ENCODE peak calls at places on chromosome 2, in five cellular contexts. T is left lung; O is CD8-positive, alpha-beta memory T cell; R is cardiac muscle cell; Z is heart left ventricle. C is an unnamed sample.

GRCh38 chr2:152334701-152335015 is 316 bp upstream of the FMNL2 start:
- DNase-seq in T (no peak), O (no peak), R (no peak), Z (no peak), C (no peak)

GRCh38 chr2:72325592-72326422 is 178.1 kb upstream of the CYP26B1 start:
- DNase-seq in T (no peak), O (no peak), R (peak; percentile 35), Z (no peak), C (no peak)

GRCh38 chr2:230557056-230557455 is 141.1 kb downstream of the SP100 start:
- DNase-seq in T (no peak), O (no peak), R (no peak), Z (no peak), C (no peak)

GRCh38 chr2:172725741-172726140 is 9.9 kb upstream of the RAPGEF4 start:
- DNase-seq in T (no peak), O (no peak), R (no peak), Z (no peak), C (no peak)

GRCh38 chr2:120436885-120437603 is 91.1 kb downstream of the INHBB start:
- DNase-seq in T (no peak), O (no peak), R (peak; percentile 29), Z (no peak), C (no peak)

GRCh38 chr2:130728007-130728454 is 839 bp upstream of the GPR148 start:
- DNase-seq in T (no peak), O (no peak), R (peak; percentile 21), Z (peak; percentile 37), C (no peak)

GRCh38 chr2:75548036-75548573 is 12.6 kb downstream of the EVA1A start:
- DNase-seq in T (no peak), O (no peak), R (no peak), Z (peak; percentile 32), C (no peak)

GRCh38 chr2:203476881-203477280 is 58.2 kb downstream of the RAPH1 start:
- DNase-seq in T (no peak), O (no peak), R (no peak), Z (no peak), C (no peak)

GRCh38 chr2:103945083-103945482 is 908.8 kb upstream of the POU3F3 start:
- DNase-seq in T (no peak), O (no peak), R (no peak), Z (no peak), C (no peak)

GRCh38 chr2:201132518-201132917 is 16.6 kb downstream of the CFLAR start:
- DNase-seq in T (no peak), O (no peak), R (no peak), Z (no peak), C (no peak)

GRCh38 chr2:189580267-189580661 is 322 bp downstream of the SLC40A1 start:
- DNase-seq in T (peak; percentile 43), O (no peak), R (peak; percentile 22), Z (peak; percentile 64), C (peak; percentile 72)

GRCh38 chr2:27664622-27665363 is 1.1 kb downstream of the SLC4A1AP start:
- DNase-seq in T (no peak), O (no peak), R (no peak), Z (no peak), C (no peak)

GRCh38 chr2:175844169-175844568 is 157.9 kb downstream of the LNPK start:
- DNase-seq in T (no peak), O (no peak), R (peak; percentile 7), Z (no peak), C (no peak)

GRCh38 chr2:20353597-20353996 is 3.0 kb upstream of the PUM2 start:
- DNase-seq in T (no peak), O (no peak), R (no peak), Z (no peak), C (no peak)

GRCh38 chr2:215607790-215608189 is 171.9 kb upstream of the FN1 start:
- DNase-seq in T (no peak), O (no peak), R (peak; percentile 50), Z (no peak), C (no peak)

GRCh38 chr2:140990416-140990815 is 1140.4 kb downstream of the LRP1B start:
- DNase-seq in T (no peak), O (no peak), R (peak; percentile 25), Z (no peak), C (no peak)

GRCh38 chr2:226995625-226996041 is 159.8 kb downstream of the RHBDD1 start:
- DNase-seq in T (no peak), O (no peak), R (peak; percentile 86), Z (peak; percentile 45), C (peak; percentile 65)

GRCh38 chr2:122101319-122101718 is 345.9 kb downstream of the TSN start:
- DNase-seq in T (no peak), O (no peak), R (no peak), Z (no peak), C (no peak)

GRCh38 chr2:135744761-135745314 is 3.2 kb downstream of the UBXN4 start:
- DNase-seq in T (no peak), O (no peak), R (peak; percentile 11), Z (no peak), C (no peak)

GRCh38 chr2:215436705-215437570 is 1.1 kb upstream of the FN1 start:
- DNase-seq in T (no peak), O (no peak), R (peak; percentile 68), Z (no peak), C (no peak)

GRCh38 chr2:45830322-45830721 is 178.8 kb downstream of the PRKCE start:
- DNase-seq in T (no peak), O (no peak), R (no peak), Z (no peak), C (no peak)

GRCh38 chr2:159101755-159102489 is 133.5 kb downstream of the TANC1 start:
- DNase-seq in T (no peak), O (no peak), R (no peak), Z (no peak), C (no peak)

GRCh38 chr2:190864375-190864774 is 16.2 kb upstream of the GLS start:
- DNase-seq in T (no peak), O (no peak), R (peak; percentile 36), Z (no peak), C (no peak)

GRCh38 chr2:134988994-134989605 is 58.1 kb downstream of the MAP3K19 start:
- DNase-seq in T (no peak), O (no peak), R (peak; percentile 61), Z (no peak), C (no peak)

GRCh38 chr2:20232837-20233207 is 7.9 kb upstream of the SDC1 start:
- DNase-seq in T (no peak), O (no peak), R (no peak), Z (no peak), C (no peak)

GRCh38 chr2:197208841-197209240 is 101.7 kb downstream of the ANKRD44 start:
- DNase-seq in T (no peak), O (no peak), R (no peak), Z (no peak), C (no peak)
- H3K4me3 ChIP-seq in T (no peak overlapping the region), O (peak overlapping the region; percentile 21), R (no peak overlapping the region), Z (no peak overlapping the region), C (no peak overlapping the region)

GRCh38 chr2:33241072-33241471 is 235.4 kb upstream of the RASGRP3 start:
- DNase-seq in T (no peak), O (no peak), R (no peak), Z (no peak), C (no peak)
- H3K4me1 ChIP-seq in T (no peaks in the 10 kb centered on the region), O (no peaks in the 10 kb centered on the region), R (peaks cover 8% of the 10 kb centered on the region), Z (peaks cover 3% of the 10 kb centered on the region), C (no peaks in the 10 kb centered on the region)

DNA sequence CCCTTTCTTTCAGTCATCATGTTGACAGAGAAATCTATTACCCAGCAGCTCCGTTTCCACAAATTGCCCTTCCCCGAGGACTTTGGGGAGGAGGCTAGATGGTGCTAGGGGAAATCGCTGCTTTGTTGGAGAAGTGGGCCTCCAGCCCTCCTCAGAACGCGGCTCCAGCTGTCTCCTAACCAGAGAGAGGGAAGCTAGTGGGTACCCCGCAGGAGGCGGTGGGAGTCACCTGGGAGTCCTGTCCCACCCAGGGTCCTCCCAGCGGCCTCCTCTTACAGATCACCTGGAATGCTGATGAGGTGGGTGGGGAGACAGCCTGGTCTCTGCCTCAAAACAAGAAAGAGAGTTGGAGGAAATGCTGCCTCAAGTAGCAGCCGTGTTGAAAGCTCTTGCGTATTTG is 130.8 kb upstream of the MYCN start:
- DNase-seq in T (no peak), O (no peak), R (no peak), Z (no peak), C (no peak)
- H3K9me3 ChIP-seq in T (no peaks in the 10 kb centered on the region), O (no peaks in the 10 kb centered on the region), R (no peaks in the 10 kb centered on the region), Z (no peaks in the 10 kb centered on the region), C (no peaks in the 10 kb centered on the region)

DNA sequence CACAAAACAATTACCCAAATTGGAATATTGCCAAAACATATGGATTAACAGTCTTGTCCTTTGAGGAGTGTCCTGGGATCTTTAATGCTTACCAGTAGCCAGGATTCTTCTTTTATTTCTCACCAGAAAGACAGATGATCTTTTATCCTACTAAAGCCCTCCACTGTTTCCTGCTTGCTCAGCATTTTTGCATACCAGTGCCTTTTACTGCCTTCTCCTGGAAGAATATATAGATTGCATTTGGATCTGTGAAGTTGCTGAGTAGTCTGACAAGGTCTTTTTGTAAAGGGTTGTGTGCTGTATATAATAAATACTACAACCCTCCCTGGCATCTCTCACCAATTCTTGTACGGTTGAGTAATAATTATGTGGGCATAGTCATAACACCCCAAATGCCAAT is 652.2 kb downstream of the LRRTM4 start:
- DNase-seq in T (no peak), O (no peak), R (peak; percentile 30), Z (no peak), C (no peak)
- H3K4me3 ChIP-seq in T (no peak overlapping the region), O (no peak overlapping the region), R (no peak overlapping the region), Z (no peak overlapping the region), C (no peak overlapping the region)

GRCh38 chr2:1726558-1726957 is 17.8 kb downstream of the PXDN start:
- DNase-seq in T (no peak), O (no peak), R (no peak), Z (no peak), C (no peak)
- H3K4me1 ChIP-seq in T (peaks cover 10% of the 10 kb centered on the region), O (no peaks in the 10 kb centered on the region), R (peaks cover 22% of the 10 kb centered on the region), Z (peaks cover 34% of the 10 kb centered on the region), C (peaks cover 20% of the 10 kb centered on the region)